ENCODE peak calls at places on chromosomes 13 and 19, in nine cellular contexts. N is choroid plexus epithelial cell, H is omental fat pad, C is heart right ventricle, J is H1, E is BE2C, I is ascending aorta, L is Peyer's patch, R is AG04450. Z is an unnamed sample.

GRCh38 chr13:25463496-25463895 is 91.7 kb downstream of the ATP8A2 start:
- DNase-seq in N (peak; percentile 43), H (no peak), C (no peak), J (no peak), E (no peak), I (no peak), L (no peak), R (no peak), Z (no peak)

GRCh38 chr19:14325863-14326262 is 55.4 kb upstream of the ADGRE5 start:
- DNase-seq in N (no peak), H (no peak), C (no peak), J (no peak), E (no peak), I (no peak), L (no peak), R (no peak), Z (no peak)

GRCh38 chr13:32660227-32660626 is 74.0 kb downstream of the PDS5B start:
- DNase-seq in N (no peak), H (no peak), C (no peak), J (no peak), E (peak; percentile 14), I (no peak), L (no peak), R (no peak), Z (no peak)

GRCh38 chr19:43997631-43998290 is 5.0 kb upstream of the ZNF230 start:
- DNase-seq in N (no peak), H (no peak), C (peak; percentile 9), J (no peak), E (no peak), I (no peak), L (no peak), R (no peak), Z (no peak)

GRCh38 chr13:56735537-56735942 is 405.2 kb upstream of the PRR20A start:
- DNase-seq in N (no peak), H (no peak), C (no peak), J (no peak), E (no peak), I (no peak), L (no peak), R (no peak), Z (peak; percentile 4)

GRCh38 chr19:5644051-5644450 is 21.2 kb downstream of the SAFB start:
- DNase-seq in N (peak; percentile 47), H (no peak), C (no peak), J (no peak), E (no peak), I (no peak), L (no peak), R (no peak), Z (no peak)

GRCh38 chr19:28330831-28331230 is 882.1 kb downstream of the UQCRFS1 start:
- DNase-seq in N (no peak), H (no peak), C (no peak), J (no peak), E (no peak), I (no peak), L (no peak), R (no peak), Z (no peak)

GRCh38 chr13:66520511-66521390 is 709.4 kb downstream of the PCDH9 start:
- DNase-seq in N (no peak), H (no peak), C (no peak), J (no peak), E (peak; percentile 34), I (no peak), L (no peak), R (no peak), Z (no peak)

GRCh38 chr13:90702050-90702449 is 645.4 kb upstream of the MIR17HG start:
- DNase-seq in N (no peak), H (no peak), C (no peak), J (no peak), E (no peak), I (no peak), L (no peak), R (no peak), Z (no peak)

GRCh38 chr19:44050740-44051653 is 839 bp upstream of the ZNF223 start:
- DNase-seq in N (peak; percentile 7), H (no peak), C (no peak), J (no peak), E (no peak), I (no peak), L (no peak), R (no peak), Z (no peak)

GRCh38 chr13:29594710-29595379 is 643 bp downstream of the SLC7A1 start:
- DNase-seq in N (peak; percentile 60), H (peak; percentile 61), C (no peak), J (no peak), E (peak; percentile 79), I (peak; percentile 90), L (peak; percentile 50), R (peak; percentile 2), Z (peak; percentile 56)

GRCh38 chr13:113548171-113548641 is 36.3 kb upstream of the TFDP1 start:
- DNase-seq in N (peak; percentile 78), H (no peak), C (no peak), J (peak; percentile 49), E (no peak), I (peak; percentile 62), L (no peak), R (no peak), Z (peak; percentile 29)

GRCh38 chr19:10863107-10863700 is 8.1 kb upstream of the CARM1 start:
- DNase-seq in N (peak; percentile 84), H (no peak), C (no peak), J (no peak), E (no peak), I (peak; percentile 83), L (no peak), R (no peak), Z (peak; percentile 25)

GRCh38 chr19:46428278-46429141 is at the start of gene PNMA8C:
- DNase-seq in N (peak; percentile 59), H (no peak), C (peak; percentile 61), J (peak; percentile 93), E (peak; percentile 85), I (peak; percentile 93), L (peak; percentile 41), R (no peak), Z (peak; percentile 86)

GRCh38 chr13:73274147-73274546 is 215.3 kb downstream of the KLF5 start:
- DNase-seq in N (peak; percentile 26), H (no peak), C (no peak), J (no peak), E (no peak), I (no peak), L (no peak), R (no peak), Z (no peak)

GRCh38 chr13:40639226-40639681 is 27.2 kb downstream of the FOXO1 start:
- DNase-seq in N (peak; percentile 73), H (no peak), C (peak; percentile 30), J (no peak), E (no peak), I (no peak), L (no peak), R (no peak), Z (no peak)

GRCh38 chr19:54201980-54202379 is 1.3 kb downstream of the RPS9 start:
- DNase-seq in N (peak; percentile 28), H (no peak), C (no peak), J (no peak), E (no peak), I (no peak), L (no peak), R (no peak), Z (no peak)

GRCh38 chr19:39479916-39480315 is 722 bp upstream of the TIMM50 start:
- DNase-seq in N (no peak), H (no peak), C (no peak), J (no peak), E (no peak), I (no peak), L (no peak), R (no peak), Z (no peak)

GRCh38 chr19:39481676-39482075 is 1.0 kb downstream of the TIMM50 start:
- DNase-seq in N (no peak), H (no peak), C (no peak), J (no peak), E (no peak), I (no peak), L (no peak), R (no peak), Z (no peak)

GRCh38 chr19:39481229-39481545 is 549 bp downstream of the TIMM50 start:
- DNase-seq in N (no peak), H (no peak), C (no peak), J (no peak), E (no peak), I (no peak), L (no peak), R (no peak), Z (no peak)

GRCh38 chr19:39483141-39483540 is 2.5 kb downstream of the TIMM50 start:
- DNase-seq in N (no peak), H (no peak), C (no peak), J (no peak), E (no peak), I (no peak), L (no peak), R (no peak), Z (no peak)

GRCh38 chr19:39480337-39481228 is at the start of gene TIMM50:
- DNase-seq in N (peak; percentile 93), H (peak; percentile 95), C (peak; percentile 97), J (peak; percentile 98), E (peak; percentile 100), I (peak; percentile 98), L (peak; percentile 94), R (peak; percentile 77), Z (peak; percentile 100)
- TF ChIP-seq CTCF in N (no peak), H (no peak), C (no peak), J (no peak), E (no peak), I (no peak), L (no peak), R (no peak), Z (no peak)

GRCh38 chr19:30046522-30046921 is 104.5 kb downstream of the URI1 start:
- DNase-seq in N (peak; percentile 78), H (no peak), C (no peak), J (no peak), E (peak; percentile 52), I (no peak), L (no peak), R (no peak), Z (no peak)
- TF ChIP-seq CTCF in N (peak; percentile 80), H (no peak), C (peak; percentile 46), J (no peak), E (peak; percentile 94), I (no peak), L (no peak), R (peak; percentile 44), Z (peak; percentile 41)

DNA sequence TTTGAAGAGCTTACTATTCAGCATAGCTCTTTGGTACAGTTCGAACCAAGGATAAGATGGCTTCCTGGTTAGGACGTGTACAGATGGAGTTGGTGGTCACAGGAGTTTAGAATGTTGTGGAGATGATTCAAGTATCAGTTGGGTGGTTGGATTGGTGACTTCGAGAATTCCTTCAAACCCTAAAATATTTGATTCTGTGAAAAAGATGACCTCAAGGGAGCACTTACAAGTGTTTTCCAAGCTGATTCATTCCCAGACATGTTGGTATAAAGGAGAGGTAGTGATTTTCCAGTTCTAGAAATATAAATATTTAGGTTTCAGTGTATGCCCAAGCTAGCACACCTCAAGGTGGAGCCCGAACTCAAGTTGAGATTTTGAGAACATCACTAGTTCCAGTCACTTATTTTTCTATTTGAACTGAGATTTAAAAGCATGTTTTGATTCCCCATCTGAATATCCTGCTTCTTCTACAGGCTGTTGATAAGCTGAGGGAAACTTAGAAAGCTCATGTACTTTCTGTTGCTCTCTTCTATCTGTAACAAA is 306.1 kb downstream of the DCT start:
- DNase-seq in N (peak; percentile 63), H (no peak), C (no peak), J (no peak), E (no peak), I (no peak), L (no peak), R (peak; percentile 27), Z (no peak)
- TF ChIP-seq CTCF in N (peak; percentile 27), H (no peak), C (no peak), J (no peak), E (no peak), I (no peak), L (no peak), R (peak; percentile 17), Z (no peak)

GRCh38 chr19:42176990-42177685 is 40.3 kb downstream of the DEDD2 start:
- DNase-seq in N (peak; percentile 77), H (peak; percentile 46), C (peak; percentile 48), J (peak; percentile 87), E (peak; percentile 93), I (peak; percentile 74), L (peak; percentile 72), R (peak; percentile 32), Z (peak; percentile 88)
- TF ChIP-seq CTCF in N (peak; percentile 40), H (no peak), C (peak; percentile 69), J (peak; percentile 62), E (peak; percentile 36), I (peak; percentile 18), L (peak; percentile 7), R (peak; percentile 40), Z (peak; percentile 7)

Z was measured in nephron progenitor cell.